ENCODE peak calls at places on chromosomes 3 and 15, in eight cellular contexts. H is body of pancreas; T is transverse colon; G is hepatic stellate cell; Q is endothelial cell; V is T follicular helper cell; U is stimulated activated CD4-positive, alpha-beta T cell treated with anti-CD3 and anti-CD28 coated beads, TNF-alpha, amount 100 ng/mL, for 24 hours; O is endodermal cell. X is an unnamed sample.

GRCh38 chr3:197519801-197520211 is 36.0 kb downstream of the BDH1 start:
- DNase-seq in H (no peak), T (no peak), G (no peak), Q (no peak), V (no peak), U (no peak), O (peak), X (peak)

GRCh38 chr15:76401285-76401684 is 64.7 kb downstream of the ISL2 start:
- DNase-seq in H (no peak), T (no peak), G (no peak), Q (no peak), V (no peak), U (no peak), O (no peak), X (no peak)

GRCh38 chr3:66485291-66485968 is 15.4 kb downstream of the LRIG1 start:
- DNase-seq in H (no peak), T (no peak), G (peak), Q (no peak), V (no peak), U (no peak), O (no peak), X (no peak)

GRCh38 chr15:76183906-76184639 is 124.3 kb downstream of the TMEM266 start:
- DNase-seq in H (no peak), T (no peak), G (no peak), Q (no peak), V (no peak), U (no peak), O (no peak), X (no peak)

GRCh38 chr15:94793641-94794040 is 562.3 kb downstream of the MCTP2 start:
- DNase-seq in H (no peak), T (no peak), G (no peak), Q (no peak), V (no peak), U (no peak), O (peak), X (peak)

GRCh38 chr3:144178607-144179006 is 207.0 kb downstream of the DIPK2A start:
- DNase-seq in H (no peak), T (no peak), G (no peak), Q (no peak), V (no peak), U (no peak), O (no peak), X (peak)

GRCh38 chr3:179652467-179653105 is at the start of gene USP13:
- DNase-seq in H (peak), T (peak), G (peak), Q (peak), V (peak), U (peak), O (no peak), X (peak)

GRCh38 chr3:130276203-130276803 is 69.2 kb upstream of the COL6A5 start:
- DNase-seq in H (no peak), T (no peak), G (peak), Q (no peak), V (no peak), U (no peak), O (peak), X (peak)

GRCh38 chr3:39208463-39209055 is 16.2 kb upstream of the XIRP1 start:
- DNase-seq in H (peak), T (peak), G (peak), Q (peak), V (no peak), U (peak), O (peak), X (peak)

GRCh38 chr3:41258239-41258800 is 59.0 kb downstream of the CTNNB1 start:
- DNase-seq in H (no peak), T (no peak), G (no peak), Q (no peak), V (no peak), U (no peak), O (no peak), X (no peak)

GRCh38 chr3:42497009-42497731 is 5.3 kb upstream of the VIPR1 start:
- DNase-seq in H (no peak), T (no peak), G (peak), Q (no peak), V (no peak), U (no peak), O (peak), X (peak)

GRCh38 chr3:148128136-148128535 is 569.6 kb upstream of the AGTR1 start:
- DNase-seq in H (no peak), T (no peak), G (no peak), Q (no peak), V (no peak), U (no peak), O (no peak), X (peak)

GRCh38 chr3:194736277-194736895 is 50.7 kb downstream of the FAM43A start:
- DNase-seq in H (no peak), T (no peak), G (no peak), Q (no peak), V (no peak), U (no peak), O (no peak), X (no peak)

GRCh38 chr3:99896482-99896881 is 78.8 kb downstream of the CMSS1 start:
- DNase-seq in H (no peak), T (no peak), G (no peak), Q (no peak), V (no peak), U (no peak), O (no peak), X (no peak)

GRCh38 chr15:85543741-85544155 is 163.3 kb downstream of the AKAP13 start:
- DNase-seq in H (peak), T (peak), G (no peak), Q (peak), V (peak), U (no peak), O (peak), X (peak)

GRCh38 chr3:150599611-150600297 is 3.4 kb upstream of the SELENOT start:
- DNase-seq in H (no peak), T (no peak), G (peak), Q (no peak), V (no peak), U (no peak), O (peak), X (peak)

GRCh38 chr15:98441599-98441998 is 206.7 kb upstream of the IGF1R start:
- DNase-seq in H (no peak), T (no peak), G (no peak), Q (no peak), V (no peak), U (no peak), O (no peak), X (no peak)

GRCh38 chr15:86362556-86362955 is 282.9 kb downstream of the AGBL1 start:
- DNase-seq in H (no peak), T (no peak), G (no peak), Q (no peak), V (no peak), U (peak), O (peak), X (peak)

GRCh38 chr15:57384024-57384423 is 7.7 kb downstream of the CGNL1 start:
- DNase-seq in H (peak), T (no peak), G (no peak), Q (no peak), V (no peak), U (no peak), O (no peak), X (no peak)

GRCh38 chr15:62075595-62076279 is 9.0 kb downstream of the C2CD4A start:
- DNase-seq in H (peak), T (peak), G (no peak), Q (no peak), V (no peak), U (no peak), O (no peak), X (no peak)

GRCh38 chr3:107236661-107237375 is 140.4 kb upstream of the CCDC54 start:
- DNase-seq in H (no peak), T (no peak), G (no peak), Q (no peak), V (no peak), U (no peak), O (no peak), X (peak)

GRCh38 chr15:69750253-69750652 is 297.6 kb downstream of the RPLP1 start:
- DNase-seq in H (no peak), T (no peak), G (no peak), Q (no peak), V (no peak), U (no peak), O (no peak), X (no peak)

GRCh38 chr15:70057931-70058641 is 39.6 kb downstream of the TLE3 start:
- DNase-seq in H (no peak), T (no peak), G (no peak), Q (no peak), V (no peak), U (no peak), O (no peak), X (no peak)

GRCh38 chr15:37055481-37055880 is 44.9 kb downstream of the MEIS2 start:
- DNase-seq in H (no peak), T (no peak), G (no peak), Q (no peak), V (no peak), U (no peak), O (no peak), X (no peak)

GRCh38 chr3:113736548-113737089 is 9.4 kb downstream of the NAA50 start:
- DNase-seq in H (no peak), T (no peak), G (peak), Q (peak), V (no peak), U (no peak), O (peak), X (peak)

GRCh38 chr3:14016900-14017475 is 107.7 kb downstream of the CHCHD4 start:
- DNase-seq in H (no peak), T (peak), G (no peak), Q (no peak), V (no peak), U (no peak), O (no peak), X (no peak)

GRCh38 chr3:55128201-55128870 is 200.5 kb upstream of the LRTM1 start:
- DNase-seq in H (no peak), T (no peak), G (no peak), Q (no peak), V (no peak), U (no peak), O (no peak), X (peak)

GRCh38 chr15:76208084-76208785 is 103.0 kb downstream of the ETFA start:
- DNase-seq in H (no peak), T (no peak), G (no peak), Q (no peak), V (no peak), U (no peak), O (no peak), X (no peak)

GRCh38 chr3:17157713-17158112 is 273.0 kb downstream of the PLCL2 start:
- DNase-seq in H (no peak), T (no peak), G (peak), Q (no peak), V (no peak), U (no peak), O (no peak), X (no peak)

GRCh38 chr15:44298878-44299277 is 10.4 kb downstream of the GOLM2 start:
- DNase-seq in H (no peak), T (no peak), G (no peak), Q (no peak), V (no peak), U (no peak), O (peak), X (peak)